ENCODE peak calls at places on chromosome 3, in four cellular contexts. T is NCI-H345; C is activated CD8-positive, alpha-beta memory T cell treated with anti-CD3 and anti-CD28 coated beads for 1 hour; Y is mucosa of gallbladder. X is an unnamed sample.
A peak's percentile ranks its signal among the peaks of the same experiment; 100 is the strongest.

GRCh38 chr3:100046986-100047385 is 67.3 kb downstream of the FILIP1L start:
- DNase-seq in T (no peak), C (no peak), Y (no peak), X (no peak)

GRCh38 chr3:17132286-17133115 is 247.7 kb downstream of the PLCL2 start:
- DNase-seq in T (no peak), C (no peak), Y (no peak), X (no peak)

GRCh38 chr3:58184309-58184981 is 26.3 kb downstream of the DNASE1L3 start:
- DNase-seq in T (no peak), C (no peak), Y (no peak), X (peak; percentile 4)

GRCh38 chr3:17182158-17182557 is 297.4 kb downstream of the PLCL2 start:
- DNase-seq in T (no peak), C (no peak), Y (no peak), X (no peak)

GRCh38 chr3:156498307-156498706 is 56.6 kb downstream of the SSR3 start:
- DNase-seq in T (no peak), C (no peak), Y (no peak), X (no peak)

GRCh38 chr3:124362418-124362817 is 367.8 kb upstream of the UMPS start:
- DNase-seq in T (no peak), C (no peak), Y (peak; percentile 38), X (peak; percentile 99)

GRCh38 chr3:37825744-37826143 is 35.9 kb upstream of the CTDSPL start:
- DNase-seq in T (no peak), C (no peak), Y (no peak), X (no peak)

GRCh38 chr3:189710620-189711388 is 79.6 kb downstream of the TP63 start:
- DNase-seq in T (no peak), C (no peak), Y (peak; percentile 35), X (peak; percentile 19)

X was measured in NCI-H146.